ENCODE peak calls at places on chromosome X, in eight cellular contexts. N, Z, U, J, Y, O, S and P are unnamed samples.

GRCh38 chrX:83186632-83187031 is 321.5 kb upstream of the POU3F4 start:
- DNase-seq in N (no peak), Z (no peak), U (no peak), J (no peak), Y (no peak), O (no peak), S (no peak), P (no peak)

GRCh38 chrX:130645955-130646583 is 244.3 kb downstream of the RBMX2 start:
- DNase-seq in N (no peak), Z (no peak), U (no peak), J (no peak), Y (no peak), O (no peak), S (no peak), P (no peak)

GRCh38 chrX:100750901-100751300 is 19.0 kb upstream of the SYTL4 start:
- DNase-seq in N (no peak), Z (no peak), U (no peak), J (no peak), Y (no peak), O (no peak), S (no peak), P (no peak)

GRCh38 chrX:29662759-29663503 is 552.4 kb upstream of the MAGEB2 start:
- DNase-seq in N (peak), Z (peak), U (no peak), J (no peak), Y (no peak), O (no peak), S (no peak), P (peak)

GRCh38 chrX:49227726-49228125 is 5.4 kb downstream of the CACNA1F start:
- DNase-seq in N (no peak), Z (no peak), U (no peak), J (no peak), Y (no peak), O (no peak), S (no peak), P (no peak)

GRCh38 chrX:96440941-96441340 is 243.7 kb upstream of the DIAPH2 start:
- DNase-seq in N (no peak), Z (no peak), U (no peak), J (no peak), Y (no peak), O (no peak), S (no peak), P (no peak)

GRCh38 chrX:155870958-155871357 is 10.2 kb upstream of the VAMP7 start:
- DNase-seq in N (no peak), Z (no peak), U (no peak), J (no peak), Y (no peak), O (no peak), S (no peak), P (no peak)

GRCh38 chrX:47831788-47832187 is 4.9 kb upstream of the ZNF81 start:
- DNase-seq in N (no peak), Z (no peak), U (peak), J (no peak), Y (peak), O (peak), S (peak), P (no peak)

GRCh38 chrX:19627081-19627480 is 111.8 kb upstream of the MAP3K15 start:
- DNase-seq in N (no peak), Z (no peak), U (no peak), J (no peak), Y (no peak), O (no peak), S (no peak), P (no peak)

GRCh38 chrX:110415440-110416167 is 57.0 kb downstream of the RTL9 start:
- DNase-seq in N (no peak), Z (no peak), U (no peak), J (no peak), Y (no peak), O (no peak), S (no peak), P (no peak)

GRCh38 chrX:21153503-21153902 is 220.7 kb upstream of the CNKSR2 start:
- DNase-seq in N (peak), Z (no peak), U (no peak), J (no peak), Y (no peak), O (peak), S (no peak), P (no peak)

GRCh38 chrX:3226087-3226486 is 120.4 kb downstream of the MXRA5 start:
- DNase-seq in N (no peak), Z (no peak), U (no peak), J (no peak), Y (no peak), O (no peak), S (no peak), P (no peak)

GRCh38 chrX:140822861-140823260 is 113.3 kb downstream of the LINC00632 start:
- DNase-seq in N (no peak), Z (no peak), U (no peak), J (no peak), Y (no peak), O (no peak), S (no peak), P (no peak)

GRCh38 chrX:155046811-155047528 is 20.3 kb downstream of the FUNDC2 start:
- DNase-seq in N (no peak), Z (no peak), U (no peak), J (no peak), Y (no peak), O (no peak), S (no peak), P (no peak)

GRCh38 chrX:72576161-72576896 is 3.7 kb upstream of the HDAC8 start:
- DNase-seq in N (peak), Z (no peak), U (no peak), J (no peak), Y (no peak), O (no peak), S (no peak), P (no peak)

GRCh38 chrX:23557070-23557469 is 110.2 kb upstream of the PRDX4 start:
- DNase-seq in N (no peak), Z (no peak), U (no peak), J (no peak), Y (no peak), O (no peak), S (no peak), P (no peak)

GRCh38 chrX:97876697-97877407 is 993.1 kb downstream of the RPA4 start:
- DNase-seq in N (no peak), Z (peak), U (no peak), J (no peak), Y (no peak), O (no peak), S (no peak), P (no peak)

GRCh38 chrX:92270936-92271655 is 491.9 kb downstream of the PCDH11X start:
- DNase-seq in N (no peak), Z (no peak), U (no peak), J (no peak), Y (no peak), O (no peak), S (peak), P (no peak)

GRCh38 chrX:40167240-40168182 is 69.8 kb upstream of the BCOR start:
- DNase-seq in N (no peak), Z (no peak), U (peak), J (peak), Y (peak), O (peak), S (peak), P (no peak)

GRCh38 chrX:140765043-140765784 is 55.7 kb downstream of the LINC00632 start:
- DNase-seq in N (peak), Z (no peak), U (no peak), J (no peak), Y (no peak), O (peak), S (peak), P (no peak)

GRCh38 chrX:110755061-110755460 is 40.6 kb downstream of the CHRDL1 start:
- DNase-seq in N (no peak), Z (no peak), U (no peak), J (no peak), Y (no peak), O (no peak), S (no peak), P (no peak)

GRCh38 chrX:110167952-110168451 is 149.9 kb downstream of the AMMECR1 start:
- DNase-seq in N (peak), Z (no peak), U (peak), J (peak), Y (peak), O (peak), S (peak), P (no peak)

GRCh38 chrX:150792949-150793527 is 99.8 kb downstream of the MTMR1 start:
- DNase-seq in N (no peak), Z (no peak), U (no peak), J (no peak), Y (no peak), O (no peak), S (no peak), P (no peak)
- H3K4me3 ChIP-seq in N (no peak), Z (no peak), U (no peak), J (no peak), Y (no peak), O (no peak), S (no peak), P (no peak)

GRCh38 chrX:16125520-16126149 is 2.3 kb downstream of the GRPR start:
- DNase-seq in N (no peak), Z (no peak), U (no peak), J (no peak), Y (no peak), O (no peak), S (no peak), P (no peak)

GRCh38 chrX:16120431-16120830 is 2.9 kb upstream of the GRPR start:
- DNase-seq in N (no peak), Z (no peak), U (no peak), J (no peak), Y (no peak), O (no peak), S (no peak), P (no peak)

GRCh38 chrX:16123222-16123786 is at the start of gene GRPR:
- DNase-seq in N (peak), Z (peak), U (peak), J (peak), Y (peak), O (peak), S (peak), P (peak)

GRCh38 chrX:16119353-16120220 is 3.8 kb upstream of the GRPR start:
- DNase-seq in N (no peak), Z (no peak), U (no peak), J (no peak), Y (no peak), O (no peak), S (no peak), P (no peak)

DNA sequence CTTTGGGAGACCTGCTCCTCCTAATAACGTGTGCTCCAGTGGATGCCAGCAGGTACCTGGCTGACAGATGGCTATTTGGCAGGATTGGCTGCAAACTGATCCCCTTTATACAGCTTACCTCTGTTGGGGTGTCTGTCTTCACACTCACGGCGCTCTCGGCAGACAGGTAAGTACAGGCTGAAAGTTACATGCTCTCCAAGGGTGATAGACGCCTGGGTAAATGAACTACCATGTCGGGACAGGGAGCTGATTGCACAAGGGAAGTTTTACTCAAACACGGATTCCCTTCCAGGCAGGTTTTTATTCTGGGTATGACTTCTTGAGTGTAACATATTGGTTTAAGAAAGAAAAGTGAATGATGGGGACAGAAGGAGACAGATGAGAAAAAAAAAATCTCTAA is 836 bp downstream of the GRPR start:
- DNase-seq in N (no peak), Z (no peak), U (no peak), J (no peak), Y (no peak), O (no peak), S (no peak), P (no peak)
- H3K4me3 ChIP-seq in N (no peak), Z (no peak), U (no peak), J (no peak), Y (no peak), O (no peak), S (peak), P (peak)

GRCh38 chrX:102154218-102154860 is 1.4 kb downstream of the BEX5 start:
- DNase-seq in N (no peak), Z (no peak), U (no peak), J (no peak), Y (peak), O (peak), S (peak), P (no peak)
- H3K4me3 ChIP-seq in N (no peak), Z (no peak), U (no peak), J (no peak), Y (peak), O (no peak), S (no peak), P (no peak)

GRCh38 chrX:7073336-7073735 is 74.2 kb upstream of the STS start:
- DNase-seq in N (no peak), Z (no peak), U (no peak), J (no peak), Y (no peak), O (no peak), S (no peak), P (no peak)
- H3K4me3 ChIP-seq in N (no peak), Z (no peak), U (no peak), J (no peak), Y (no peak), O (no peak), S (no peak), P (no peak)

GRCh38 chrX:153657161-153657560 is 10.2 kb downstream of the DUSP9 start:
- DNase-seq in N (no peak), Z (no peak), U (no peak), J (no peak), Y (no peak), O (no peak), S (peak), P (no peak)

GRCh38 chrX:153662266-153662665 is 11.3 kb downstream of the PNCK start:
- DNase-seq in N (peak), Z (no peak), U (no peak), J (peak), Y (peak), O (peak), S (peak), P (no peak)

GRCh38 chrX:153653556-153653955 is 6.6 kb downstream of the DUSP9 start:
- DNase-seq in N (no peak), Z (no peak), U (no peak), J (no peak), Y (no peak), O (no peak), S (no peak), P (no peak)

GRCh38 chrX:153659268-153659667 is 12.3 kb downstream of the DUSP9 start:
- DNase-seq in N (no peak), Z (no peak), U (no peak), J (no peak), Y (no peak), O (no peak), S (no peak), P (no peak)
- H3K4me3 ChIP-seq in N (no peak), Z (no peak), U (no peak), J (no peak), Y (no peak), O (no peak), S (no peak), P (no peak)

DNA sequence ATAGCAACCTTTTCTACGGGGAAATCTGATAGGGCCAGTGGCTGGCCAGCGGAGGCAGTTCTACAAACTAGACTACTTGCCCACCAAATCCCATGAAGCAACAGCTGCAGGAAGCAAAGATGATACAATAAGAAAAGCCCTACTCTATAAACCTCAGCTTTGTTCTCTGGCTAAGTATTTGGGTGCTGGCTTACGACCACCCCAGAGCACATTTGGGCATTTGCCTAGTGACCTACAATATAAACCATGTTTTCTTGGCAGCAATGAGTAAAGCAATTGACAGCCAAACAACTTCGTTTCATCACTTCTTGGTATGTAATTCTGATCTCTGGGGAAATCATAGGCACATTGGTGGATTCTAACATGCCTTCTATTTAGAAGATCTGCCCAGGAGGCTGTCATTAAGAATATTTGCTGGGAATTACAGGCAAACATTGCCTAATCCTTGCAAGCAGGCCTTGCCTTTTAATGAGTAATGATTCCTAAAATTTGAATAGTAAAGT is 7.5 kb upstream of the LHFPL1 start:
- DNase-seq in N (no peak), Z (no peak), U (no peak), J (no peak), Y (no peak), O (no peak), S (no peak), P (peak)
- H3K4me3 ChIP-seq in N (no peak), Z (no peak), U (no peak), J (no peak), Y (no peak), O (no peak), S (no peak), P (no peak)

GRCh38 chrX:53288173-53288572 is 6.8 kb upstream of the IQSEC2 start:
- DNase-seq in N (peak), Z (no peak), U (no peak), J (no peak), Y (peak), O (peak), S (peak), P (no peak)

GRCh38 chrX:53284684-53285447 is 3.5 kb upstream of the IQSEC2 start:
- DNase-seq in N (peak), Z (no peak), U (peak), J (peak), Y (peak), O (peak), S (peak), P (no peak)

GRCh38 chrX:53285591-53285990 is 4.2 kb upstream of the IQSEC2 start:
- DNase-seq in N (no peak), Z (no peak), U (no peak), J (no peak), Y (no peak), O (no peak), S (no peak), P (no peak)

GRCh38 chrX:53290441-53291041 is 9.2 kb upstream of the IQSEC2 start:
- DNase-seq in N (no peak), Z (no peak), U (no peak), J (no peak), Y (no peak), O (no peak), S (no peak), P (no peak)

DNA sequence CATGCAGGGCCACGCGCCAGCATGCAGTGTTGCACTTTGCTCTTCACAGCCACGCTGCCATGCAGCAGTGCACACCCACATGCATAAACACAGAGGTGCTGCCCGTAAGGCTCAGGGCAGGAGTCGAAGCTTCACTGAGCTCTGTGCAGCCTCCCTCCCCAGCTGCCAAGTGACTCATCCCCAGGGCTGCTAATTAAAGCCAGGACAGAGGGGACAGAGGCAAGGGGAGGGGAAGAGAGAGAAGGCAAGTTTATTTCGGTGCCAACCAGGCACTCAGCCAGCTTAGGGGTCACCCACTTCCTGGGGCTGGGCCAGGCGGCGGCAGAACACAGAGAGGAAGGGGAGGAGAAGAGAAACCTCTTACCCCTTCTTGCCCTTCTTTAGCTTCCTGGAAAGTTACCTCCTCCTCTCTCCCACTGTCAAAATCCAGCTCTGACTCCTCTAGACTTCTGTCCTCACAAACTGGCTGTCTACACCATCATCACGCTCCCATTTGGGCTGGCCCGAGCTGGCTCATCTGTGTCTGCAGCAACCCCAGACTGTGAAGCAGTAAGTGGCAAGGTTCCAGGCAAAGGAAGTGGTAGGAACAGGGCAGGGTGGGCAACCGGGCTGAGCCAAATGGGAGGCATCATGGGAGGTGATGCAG is 6.2 kb upstream of the IQSEC2 start:
- DNase-seq in N (peak), Z (peak), U (no peak), J (no peak), Y (peak), O (peak), S (no peak), P (no peak)
- H3K4me3 ChIP-seq in N (no peak), Z (no peak), U (no peak), J (no peak), Y (peak), O (no peak), S (no peak), P (peak)

GRCh38 chrX:42247241-42247640 is 323.9 kb upstream of the CASK start:
- DNase-seq in N (peak), Z (no peak), U (no peak), J (no peak), Y (no peak), O (no peak), S (no peak), P (no peak)
- H3K4me3 ChIP-seq in N (no peak), Z (no peak), U (no peak), J (no peak), Y (no peak), O (no peak), S (no peak), P (no peak)